ENCODE peak calls at places on chromosomes 3 and 15, in five cellular contexts. A, N, C, K and L are unnamed samples.

GRCh38 chr3:177781686-177782161 is 584.4 kb upstream of the TBL1XR1 start:
- DNase-seq in A (peak; percentile 79), N (peak; percentile 20), C (peak; percentile 91), K (peak; percentile 58), L (no peak)

GRCh38 chr15:39195988-39196486 is 384.8 kb upstream of the THBS1 start:
- DNase-seq in A (no peak), N (peak; percentile 55), C (no peak), K (peak; percentile 92), L (no peak)

GRCh38 chr3:156547637-156548036 is 7.3 kb downstream of the SSR3 start:
- DNase-seq in A (no peak), N (peak; percentile 36), C (no peak), K (peak; percentile 90), L (no peak)

GRCh38 chr3:24526640-24527237 is 32.1 kb upstream of the THRB start:
- DNase-seq in A (no peak), N (no peak), C (no peak), K (no peak), L (no peak)

GRCh38 chr3:18418173-18418572 is 7.0 kb downstream of the SATB1 start:
- DNase-seq in A (no peak), N (no peak), C (no peak), K (no peak), L (no peak)

GRCh38 chr15:55284461-55284860 is 5.2 kb downstream of the RAB27A start:
- DNase-seq in A (no peak), N (no peak), C (no peak), K (no peak), L (no peak)

GRCh38 chr3:32901005-32901932 is 50.2 kb upstream of the CCR4 start:
- DNase-seq in A (no peak), N (no peak), C (no peak), K (no peak), L (no peak)

GRCh38 chr15:41465822-41466421 is 27.8 kb upstream of the ITPKA start:
- DNase-seq in A (no peak), N (peak; percentile 36), C (no peak), K (peak; percentile 45), L (no peak)

GRCh38 chr3:134392336-134392983 is 18.2 kb upstream of the AMOTL2 start:
- DNase-seq in A (peak; percentile 73), N (no peak), C (no peak), K (peak; percentile 39), L (no peak)

GRCh38 chr15:83012038-83012490 is 625 bp upstream of the C15orf40 start:
- DNase-seq in A (no peak), N (no peak), C (no peak), K (no peak), L (no peak)

GRCh38 chr15:36912311-36912712 is 188.0 kb downstream of the MEIS2 start:
- DNase-seq in A (no peak), N (no peak), C (no peak), K (peak; percentile 61), L (no peak)

GRCh38 chr3:135084404-135084803 is 289.3 kb downstream of the EPHB1 start:
- DNase-seq in A (no peak), N (no peak), C (no peak), K (peak; percentile 29), L (no peak)

GRCh38 chr15:57551717-57552677 is 39.7 kb upstream of the MYZAP start:
- DNase-seq in A (no peak), N (peak; percentile 70), C (no peak), K (peak; percentile 90), L (no peak)

GRCh38 chr3:65432388-65433003 is 606.2 kb downstream of the MAGI1 start:
- DNase-seq in A (no peak), N (no peak), C (no peak), K (no peak), L (no peak)

GRCh38 chr3:62876064-62876463 is 848 bp upstream of the CADPS start:
- DNase-seq in A (peak; percentile 18), N (peak; percentile 42), C (no peak), K (peak; percentile 72), L (no peak)

GRCh38 chr15:87365221-87365620 is 891.3 kb downstream of the NTRK3 start:
- DNase-seq in A (no peak), N (peak; percentile 55), C (no peak), K (peak; percentile 92), L (no peak)

GRCh38 chr3:173943264-173943663 is 545.7 kb downstream of the NLGN1 start:
- DNase-seq in A (no peak), N (no peak), C (no peak), K (no peak), L (no peak)

GRCh38 chr15:95280711-95281110 is 1049.3 kb downstream of the MCTP2 start:
- DNase-seq in A (no peak), N (no peak), C (no peak), K (no peak), L (no peak)

GRCh38 chr3:24264748-24265158 is 229.9 kb downstream of the THRB start:
- DNase-seq in A (no peak), N (peak; percentile 20), C (no peak), K (peak; percentile 46), L (no peak)

GRCh38 chr3:150036780-150037179 is 66.1 kb upstream of the PFN2 start:
- DNase-seq in A (no peak), N (no peak), C (no peak), K (no peak), L (no peak)

GRCh38 chr15:90855139-90855538 is 13.2 kb upstream of the FURIN start:
- DNase-seq in A (no peak), N (no peak), C (no peak), K (no peak), L (no peak)

GRCh38 chr3:45841380-45841700 is 579 bp downstream of the LZTFL1 start:
- DNase-seq in A (no peak), N (peak; percentile 6), C (no peak), K (peak; percentile 37), L (no peak)

GRCh38 chr3:85570819-85571218 is 612.0 kb downstream of the CADM2 start:
- DNase-seq in A (no peak), N (no peak), C (no peak), K (no peak), L (no peak)

DNA sequence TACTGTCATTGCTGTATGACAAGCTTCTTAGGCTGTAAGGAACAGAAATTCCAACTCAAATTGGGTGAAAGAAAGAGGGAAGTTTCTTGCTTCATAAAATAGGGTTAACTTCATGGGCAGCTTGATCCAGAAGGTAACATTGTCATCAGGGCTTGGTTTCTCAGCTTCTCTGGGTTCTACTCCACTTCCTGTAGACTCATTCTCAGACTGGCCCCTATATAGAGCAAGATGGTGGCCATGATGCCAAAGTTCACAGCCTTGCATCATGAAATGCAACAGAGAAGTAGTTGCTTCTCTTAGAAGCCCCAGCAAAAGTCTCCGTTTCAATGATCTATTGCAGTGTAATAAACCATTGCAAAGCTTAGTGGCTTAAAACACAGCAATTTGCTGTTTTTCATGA is 33.6 kb downstream of the TMEM40 start:
- DNase-seq in A (no peak), N (no peak), C (no peak), K (no peak), L (no peak)
- H3K27ac ChIP-seq in A (no peak overlapping the region), N (no peak overlapping the region), C (no peak overlapping the region), K (no peak overlapping the region), L (no peak overlapping the region)

GRCh38 chr15:71202712-71203111 is 87.4 kb downstream of the THSD4 start:
- DNase-seq in A (no peak), N (no peak), C (no peak), K (no peak), L (no peak)
- H3K27ac ChIP-seq in A (no peak overlapping the region), N (no peak overlapping the region), C (no peak overlapping the region), K (no peak overlapping the region), L (no peak overlapping the region)

GRCh38 chr15:31552482-31553099 is 226.0 kb downstream of the KLF13 start:
- DNase-seq in A (no peak), N (no peak), C (no peak), K (peak; percentile 11), L (no peak)
- H3K27ac ChIP-seq in A (no peak overlapping the region), N (no peak overlapping the region), C (no peak overlapping the region), K (no peak overlapping the region), L (no peak overlapping the region)

DNA sequence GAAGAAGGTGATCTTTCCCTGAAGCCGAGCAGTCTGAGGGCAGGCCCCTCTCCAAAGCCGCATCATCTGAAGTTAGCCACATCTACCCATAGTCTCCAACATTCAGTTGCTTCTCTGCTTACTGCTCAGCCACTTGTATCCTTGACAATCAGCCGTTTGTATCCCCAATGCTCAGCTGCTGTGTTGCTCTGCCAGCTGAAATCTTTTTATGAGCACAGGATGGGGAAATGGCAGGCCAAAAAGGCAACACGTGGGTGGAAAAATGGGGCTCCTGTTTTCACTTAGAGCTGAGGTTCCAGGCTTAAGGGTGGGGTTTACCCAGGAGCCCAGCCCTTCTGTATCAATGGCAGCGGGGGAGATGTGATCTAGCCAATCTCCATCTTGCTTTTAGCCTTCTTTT is 36.3 kb downstream of the METTL6 start:
- DNase-seq in A (no peak), N (no peak), C (no peak), K (no peak), L (no peak)
- H3K27ac ChIP-seq in A (no peak overlapping the region), N (no peak overlapping the region), C (no peak overlapping the region), K (no peak overlapping the region), L (no peak overlapping the region)

GRCh38 chr3:43207628-43208085 is 78.7 kb upstream of the SNRK start:
- DNase-seq in A (no peak), N (no peak), C (no peak), K (no peak), L (no peak)

GRCh38 chr3:43211681-43212080 is 74.7 kb upstream of the SNRK start:
- DNase-seq in A (no peak), N (no peak), C (no peak), K (no peak), L (no peak)

GRCh38 chr3:43212914-43213611 is 73.3 kb upstream of the SNRK start:
- DNase-seq in A (no peak), N (no peak), C (no peak), K (no peak), L (no peak)

GRCh38 chr3:43213631-43214030 is 72.7 kb upstream of the SNRK start:
- DNase-seq in A (no peak), N (no peak), C (no peak), K (no peak), L (no peak)

GRCh38 chr3:43210049-43211027 is 76.0 kb upstream of the SNRK start:
- DNase-seq in A (no peak), N (no peak), C (no peak), K (no peak), L (no peak)
- H3K27ac ChIP-seq in A (no peak overlapping the region), N (no peak overlapping the region), C (no peak overlapping the region), K (no peak overlapping the region), L (no peak overlapping the region)

GRCh38 chr3:160480931-160481330 is 31.3 kb upstream of the TRIM59 start:
- DNase-seq in A (no peak), N (no peak), C (no peak), K (peak; percentile 63), L (no peak)
- H3K27ac ChIP-seq in A (no peak overlapping the region), N (no peak overlapping the region), C (no peak overlapping the region), K (no peak overlapping the region), L (no peak overlapping the region)

DNA sequence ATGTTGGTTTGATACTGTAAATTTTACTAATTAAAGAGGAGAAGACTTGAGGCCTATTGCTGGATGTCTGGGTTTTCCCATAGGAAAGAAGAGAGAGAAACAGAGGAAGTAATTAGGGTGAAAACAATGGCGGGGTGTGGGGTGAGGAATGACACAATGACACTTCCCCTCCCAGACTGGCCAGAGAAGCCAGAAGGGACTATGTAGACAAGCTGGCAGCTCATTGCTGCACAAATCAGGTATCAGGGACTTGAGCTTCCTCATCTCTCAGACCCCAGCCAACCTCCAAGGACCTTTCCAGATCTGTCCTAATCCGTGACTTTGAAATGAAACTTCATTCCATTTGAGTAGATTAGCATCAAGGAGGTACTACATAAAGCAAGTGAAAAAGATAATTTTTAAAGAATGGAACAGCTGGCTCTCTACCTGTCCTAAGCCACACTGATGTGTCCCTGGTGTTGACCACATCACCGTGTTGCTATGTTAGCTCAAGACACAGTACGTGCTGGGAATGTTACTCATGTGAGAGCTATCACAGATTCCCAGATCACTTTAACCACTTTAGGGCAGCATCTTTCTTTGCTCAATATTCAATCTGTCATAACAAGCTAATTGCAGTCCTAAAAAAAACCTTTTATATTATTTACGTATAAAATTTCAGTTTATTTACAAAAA is 22.2 kb downstream of the TMEM212 start:
- DNase-seq in A (no peak), N (no peak), C (no peak), K (peak; percentile 31), L (no peak)
- H3K27ac ChIP-seq in A (no peak overlapping the region), N (no peak overlapping the region), C (no peak overlapping the region), K (no peak overlapping the region), L (no peak overlapping the region)